ENCODE peak calls at places on chromosomes 4 and X, in four cellular contexts. N is GM12878, S is SK-N-SH, W is A549. B is an unnamed sample.

GRCh38 chr4:169657470-169658107 is 37.2 kb downstream of the CLCN3 start:
- DNase-seq in W (no peak), S (no peak), N (no peak), B (no peak)

GRCh38 chr4:148081745-148082144 is 349.9 kb downstream of the ARHGAP10 start:
- DNase-seq in S (no peak), N (no peak), W (no peak), B (no peak)

GRCh38 chrX:54067741-54068140 is 23.5 kb upstream of the PHF8 start:
- DNase-seq in N (no peak), W (no peak), S (no peak), B (no peak)

GRCh38 chr4:140691369-140691768 is 64.8 kb downstream of the TBC1D9 start:
- DNase-seq in W (no peak), N (no peak), S (no peak), B (peak; percentile 38)

GRCh38 chr4:48831532-48832015 is 686 bp downstream of the OCIAD1 start:
- DNase-seq in S (no peak), N (peak; percentile 15), W (no peak), B (no peak)

GRCh38 chrX:39361736-39362135 is 560.5 kb downstream of the MID1IP1 start:
- DNase-seq in N (no peak), S (no peak), W (no peak), B (no peak)

GRCh38 chrX:40570346-40571093 is 10.2 kb upstream of the ATP6AP2 start:
- DNase-seq in S (no peak), W (no peak), N (peak; percentile 56), B (no peak)

GRCh38 chr4:7055111-7055989 is 12.2 kb downstream of the TADA2B start:
- DNase-seq in S (no peak), W (no peak), N (no peak), B (no peak)

GRCh38 chr4:149933120-149933519 is 117.5 kb upstream of the IQCM start:
- DNase-seq in S (no peak), N (no peak), W (no peak), B (no peak)

GRCh38 chr4:36243355-36244256 is 708 bp downstream of the ARAP2 start:
- DNase-seq in N (no peak), W (peak; percentile 15), S (peak; percentile 4), B (no peak)

GRCh38 chr4:5545271-5545670 is 163.1 kb downstream of the EVC2 start:
- DNase-seq in S (no peak), W (no peak), N (no peak), B (no peak)

GRCh38 chrX:41473936-41474725 is 27.0 kb downstream of the NYX start:
- DNase-seq in S (no peak), W (no peak), N (no peak), B (no peak)

GRCh38 chrX:53456254-53456653 is 22.1 kb upstream of the HSD17B10 start:
- DNase-seq in W (no peak), S (no peak), N (no peak), B (no peak)

GRCh38 chr4:68373513-68373912 is 23.6 kb upstream of the YTHDC1 start:
- DNase-seq in N (no peak), W (no peak), S (peak; percentile 54), B (no peak)

GRCh38 chr4:80024335-80024734 is 48.7 kb downstream of the ANTXR2 start:
- DNase-seq in W (no peak), S (no peak), N (no peak), B (no peak)

GRCh38 chr4:174136013-174136412 is 147.5 kb downstream of the FBXO8 start:
- DNase-seq in S (peak; percentile 57), W (no peak), N (no peak), B (no peak)

GRCh38 chrX:110944793-110945466 is 149.3 kb upstream of the CHRDL1 start:
- DNase-seq in N (no peak), S (peak; percentile 58), W (no peak), B (no peak)

GRCh38 chrX:38206036-38206435 is 14.6 kb downstream of the SRPX start:
- DNase-seq in S (no peak), W (no peak), N (no peak), B (no peak)

GRCh38 chr4:87058272-87059073 is 123.7 kb downstream of the AFF1 start:
- DNase-seq in N (no peak), W (no peak), S (no peak), B (no peak)

GRCh38 chr4:168335621-168336020 is 17.1 kb upstream of the DDX60 start:
- DNase-seq in W (no peak), S (no peak), N (no peak), B (no peak)

GRCh38 chrX:83416273-83416672 is 91.8 kb upstream of the POU3F4 start:
- DNase-seq in W (no peak), N (no peak), S (peak; percentile 1), B (no peak)

GRCh38 chr4:173333658-173334084 is 487 bp downstream of the HMGB2 start:
- DNase-seq in W (peak; percentile 2), N (no peak), S (peak; percentile 71), B (peak; percentile 2)

GRCh38 chr4:109465065-109465464 is 31.4 kb downstream of the SEC24B start:
- DNase-seq in W (no peak), S (no peak), N (no peak), B (no peak)

GRCh38 chr4:658681-659667 is 15.1 kb downstream of the ATP5ME start:
- DNase-seq in W (no peak), N (no peak), S (no peak), B (peak; percentile 77)

GRCh38 chr4:149549911-149550310 is 265.7 kb downstream of the IQCM start:
- DNase-seq in N (no peak), W (no peak), S (no peak), B (no peak)

GRCh38 chr4:75653845-75654503 is 19.2 kb downstream of the G3BP2 start:
- DNase-seq in S (peak; percentile 39), W (peak; percentile 11), N (no peak), B (peak; percentile 51)

GRCh38 chrX:23269923-23270322 is 64.7 kb upstream of the PTCHD1 start:
- DNase-seq in N (no peak), W (no peak), S (no peak), B (no peak)

GRCh38 chrX:41258281-41258680 is 75.7 kb upstream of the DDX3X start:
- DNase-seq in N (no peak), W (no peak), S (no peak), B (no peak)

GRCh38 chrX:115988825-115989224 is 181.7 kb upstream of the AGTR2 start:
- DNase-seq in W (no peak), N (no peak), S (peak; percentile 16), B (no peak)

GRCh38 chr4:133068083-133068482 is 81.0 kb upstream of the PCDH10 start:
- DNase-seq in N (no peak), W (no peak), S (no peak), B (no peak)

GRCh38 chr4:6526696-6527095 is 48.3 kb upstream of the MAN2B2 start:
- DNase-seq in N (no peak), W (no peak), S (no peak), B (no peak)

GRCh38 chr4:168540086-168540864 is 43.4 kb downstream of the PALLD start:
- DNase-seq in S (no peak), W (no peak), N (no peak), B (no peak)

GRCh38 chrX:70046978-70047377 is 2.8 kb downstream of the AWAT2 start:
- DNase-seq in S (no peak), W (no peak), N (no peak), B (no peak)

GRCh38 chrX:110741213-110741796 is 54.3 kb downstream of the CHRDL1 start:
- DNase-seq in S (no peak), N (no peak), W (no peak), B (no peak)

GRCh38 chrX:17679820-17680219 is 57.5 kb upstream of the SCML1 start:
- DNase-seq in N (no peak), S (no peak), W (no peak), B (no peak)

GRCh38 chr4:127425911-127426310 is 206.8 kb upstream of the INTU start:
- DNase-seq in S (no peak), N (no peak), W (no peak), B (no peak)

GRCh38 chr4:169164669-169165415 is 105.9 kb downstream of the SH3RF1 start:
- DNase-seq in W (no peak), N (no peak), S (no peak), B (no peak)

GRCh38 chr4:127211377-127212268 is 421.1 kb upstream of the INTU start:
- DNase-seq in S (no peak), W (no peak), N (no peak), B (no peak)

GRCh38 chr4:8291701-8292387 is 22.3 kb downstream of the HTRA3 start:
- DNase-seq in W (no peak), S (no peak), N (no peak), B (no peak)

GRCh38 chr4:5710962-5711478 is at the start of gene EVC:
- DNase-seq in W (peak; percentile 69), N (no peak), S (peak; percentile 90), B (peak; percentile 54)

GRCh38 chrX:47285762-47286320 is 53.0 kb downstream of the USP11 start:
- DNase-seq in W (no peak), N (no peak), S (no peak), B (no peak)

GRCh38 chrX:47278684-47279083 is 45.9 kb downstream of the USP11 start:
- DNase-seq in N (no peak), S (no peak), W (peak; percentile 3), B (peak; percentile 34)

GRCh38 chrX:47283015-47283771 is 50.4 kb downstream of the USP11 start:
- DNase-seq in N (no peak), S (peak; percentile 38), W (no peak), B (peak; percentile 6)
- TF ChIP-seq USF2 in N (no peak), S (no peak), W (no peak), B (peak; percentile 46)

GRCh38 chr4:166895771-166896170 is 338.5 kb downstream of the SPOCK3 start:
- DNase-seq in N (no peak), S (no peak), W (no peak), B (no peak)
- TF ChIP-seq REST in N (no peak), S (no peak), W (no peak), B (no peak)

GRCh38 chr4:186104114-186104894 is at the start of gene FAM149A:
- DNase-seq in W (peak; percentile 7), S (no peak), N (no peak), B (no peak)
- TF ChIP-seq PBX3 in W (no peak), S (no peak), N (no peak), B (no peak)

GRCh38 chr4:65383589-65384305 is 286.5 kb downstream of the EPHA5 start:
- DNase-seq in W (peak; percentile 0), N (no peak), S (no peak), B (no peak)

GRCh38 chr4:65386927-65387326 is 283.4 kb downstream of the EPHA5 start:
- DNase-seq in S (no peak), W (no peak), N (no peak), B (no peak)

DNA sequence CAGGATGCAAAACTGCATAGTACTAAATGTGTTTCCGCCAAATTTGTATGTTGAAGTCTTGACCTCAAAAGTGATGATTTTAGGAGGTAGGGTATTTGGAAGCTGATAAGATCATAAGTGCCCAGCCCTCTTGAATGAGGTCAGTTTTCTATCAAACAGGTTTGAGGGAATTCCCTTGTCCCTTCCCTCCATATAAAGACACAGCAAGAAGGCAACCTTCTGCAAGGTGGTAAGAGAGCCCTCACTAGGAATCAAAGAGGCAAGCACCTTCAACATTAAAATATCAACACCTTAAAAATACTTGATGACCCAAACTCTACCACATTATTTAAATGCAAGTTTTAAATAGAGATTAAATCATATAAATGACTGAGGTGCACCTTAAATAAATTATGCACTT is 288.6 kb downstream of the EPHA5 start:
- DNase-seq in S (no peak), N (no peak), W (no peak), B (no peak)
- TF ChIP-seq USF2 in S (no peak), N (no peak), W (no peak), B (no peak)

B was measured in HepG2.